ENCODE peak calls at places on chromosome 9, in six cellular contexts. One of them, this sample, is unnamed.

GRCh38 chr9:37626708-37627293 is 24.0 kb upstream of the FRMPD1 start:
- DNase-seq in sigmoid colon: no peak
- DNase-seq in gastrocnemius medialis: no peak
- DNase-seq in breast epithelium: no peak
- DNase-seq in IMR-90: no peak
- DNase-seq in ovary: no peak
- DNase-seq in this sample: no peak

GRCh38 chr9:107674937-107675277 is 185.3 kb upstream of the KLF4 start:
- DNase-seq in breast epithelium: no peak
- DNase-seq in gastrocnemius medialis: peak; percentile 54
- DNase-seq in IMR-90: no peak
- DNase-seq in ovary: no peak
- DNase-seq in sigmoid colon: peak; percentile 74
- DNase-seq in this sample: peak; percentile 37

GRCh38 chr9:109806506-109807115 is 26.6 kb downstream of the PALM2AKAP2 start:
- DNase-seq in sigmoid colon: no peak
- DNase-seq in breast epithelium: no peak
- DNase-seq in ovary: no peak
- DNase-seq in gastrocnemius medialis: peak; percentile 23
- DNase-seq in IMR-90: peak; percentile 66
- DNase-seq in this sample: peak; percentile 30

GRCh38 chr9:125634040-125634717 is 72.8 kb downstream of the MAPKAP1 start:
- DNase-seq in gastrocnemius medialis: no peak
- DNase-seq in IMR-90: peak; percentile 40
- DNase-seq in sigmoid colon: no peak
- DNase-seq in ovary: no peak
- DNase-seq in breast epithelium: no peak
- DNase-seq in this sample: no peak

GRCh38 chr9:27701664-27702063 is 128.4 kb upstream of the C9orf72 start:
- DNase-seq in gastrocnemius medialis: peak; percentile 28
- DNase-seq in ovary: no peak
- DNase-seq in IMR-90: no peak
- DNase-seq in breast epithelium: no peak
- DNase-seq in sigmoid colon: no peak
- DNase-seq in this sample: peak; percentile 45

GRCh38 chr9:16236882-16237281 is 633.6 kb downstream of the BNC2 start:
- DNase-seq in gastrocnemius medialis: no peak
- DNase-seq in breast epithelium: no peak
- DNase-seq in sigmoid colon: peak; percentile 41
- DNase-seq in IMR-90: peak; percentile 43
- DNase-seq in ovary: no peak
- DNase-seq in this sample: no peak

GRCh38 chr9:111853450-111853827 is 43.2 kb upstream of the UGCG start:
- DNase-seq in IMR-90: no peak
- DNase-seq in ovary: no peak
- DNase-seq in sigmoid colon: no peak
- DNase-seq in gastrocnemius medialis: no peak
- DNase-seq in breast epithelium: no peak
- DNase-seq in this sample: no peak

GRCh38 chr9:135551031-135551430 is 5.1 kb downstream of the OBP2A start:
- DNase-seq in IMR-90: no peak
- DNase-seq in breast epithelium: no peak
- DNase-seq in ovary: no peak
- DNase-seq in gastrocnemius medialis: no peak
- DNase-seq in sigmoid colon: no peak
- DNase-seq in this sample: no peak

GRCh38 chr9:114811969-114812636 is 6.3 kb upstream of the TNFSF15 start:
- DNase-seq in ovary: no peak
- DNase-seq in sigmoid colon: no peak
- DNase-seq in breast epithelium: no peak
- DNase-seq in IMR-90: no peak
- DNase-seq in gastrocnemius medialis: no peak
- DNase-seq in this sample: no peak

GRCh38 chr9:77290373-77290772 is 113.0 kb downstream of the VPS13A start:
- DNase-seq in breast epithelium: no peak
- DNase-seq in gastrocnemius medialis: no peak
- DNase-seq in ovary: no peak
- DNase-seq in IMR-90: no peak
- DNase-seq in sigmoid colon: no peak
- DNase-seq in this sample: no peak

DNA sequence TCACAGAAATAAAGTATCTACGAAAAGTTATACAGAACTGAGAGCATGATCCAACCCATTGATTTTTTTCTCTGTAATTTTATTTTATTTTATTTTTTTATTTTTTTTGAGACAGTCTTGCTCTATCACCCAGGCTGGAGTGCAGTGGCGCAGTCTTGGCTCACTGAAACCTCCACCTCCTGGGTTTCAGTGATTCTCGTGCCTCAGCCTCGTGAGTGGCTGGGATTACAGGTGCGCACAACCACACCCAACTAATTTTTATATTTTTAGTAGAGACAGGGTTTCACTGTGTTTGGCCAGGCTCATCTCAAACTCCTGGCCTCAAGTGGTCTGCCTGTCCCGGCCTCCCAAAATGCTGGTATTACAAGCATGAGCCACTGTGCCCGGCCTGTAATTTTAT is 107.3 kb downstream of the VPS13A start:
- DNase-seq in ovary: no peak
- DNase-seq in breast epithelium: no peak
- DNase-seq in IMR-90: no peak
- DNase-seq in sigmoid colon: no peak
- DNase-seq in gastrocnemius medialis: no peak
- DNase-seq in this sample: no peak
- TF ChIP-seq POLR2A in ovary: no peak
- TF ChIP-seq POLR2A in breast epithelium: no peak
- TF ChIP-seq POLR2A in IMR-90: no peak
- TF ChIP-seq POLR2A in sigmoid colon: no peak
- TF ChIP-seq POLR2A in gastrocnemius medialis: no peak
- TF ChIP-seq POLR2A in this sample: no peak

GRCh38 chr9:134215395-134215708 is 51.0 kb upstream of the RNU6ATAC start:
- DNase-seq in sigmoid colon: peak; percentile 69
- DNase-seq in breast epithelium: no peak
- DNase-seq in IMR-90: no peak
- DNase-seq in ovary: no peak
- DNase-seq in gastrocnemius medialis: no peak
- DNase-seq in this sample: no peak
- H3K27ac ChIP-seq in sigmoid colon: peak overlapping the region; percentile 15
- H3K27ac ChIP-seq in breast epithelium: peak overlapping the region; percentile 61
- H3K27ac ChIP-seq in IMR-90: peak overlapping the region; percentile 99
- H3K27ac ChIP-seq in ovary: no peak overlapping the region
- H3K27ac ChIP-seq in gastrocnemius medialis: peak overlapping the region; percentile 40
- H3K27ac ChIP-seq in this sample: peak overlapping the region; percentile 86

GRCh38 chr9:95048225-95049087 is 269.1 kb downstream of the FANCC start:
- DNase-seq in IMR-90: no peak
- DNase-seq in ovary: peak; percentile 63
- DNase-seq in sigmoid colon: no peak
- DNase-seq in gastrocnemius medialis: peak; percentile 62
- DNase-seq in breast epithelium: peak; percentile 61
- DNase-seq in this sample: peak; percentile 41
- TF ChIP-seq POLR2A in IMR-90: no peak
- TF ChIP-seq POLR2A in ovary: peak; percentile 30
- TF ChIP-seq POLR2A in sigmoid colon: no peak
- TF ChIP-seq POLR2A in gastrocnemius medialis: peak; percentile 73
- TF ChIP-seq POLR2A in breast epithelium: no peak
- TF ChIP-seq POLR2A in this sample: peak; percentile 77

GRCh38 chr9:98552306-98552705 is 156.4 kb downstream of the GABBR2 start:
- DNase-seq in sigmoid colon: no peak
- DNase-seq in breast epithelium: no peak
- DNase-seq in gastrocnemius medialis: no peak
- DNase-seq in IMR-90: peak; percentile 75
- DNase-seq in ovary: no peak
- DNase-seq in this sample: no peak
- H3K27ac ChIP-seq in sigmoid colon: no peak overlapping the region
- H3K27ac ChIP-seq in breast epithelium: no peak overlapping the region
- H3K27ac ChIP-seq in gastrocnemius medialis: no peak overlapping the region
- H3K27ac ChIP-seq in IMR-90: peak overlapping the region; percentile 57
- H3K27ac ChIP-seq in ovary: no peak overlapping the region
- H3K27ac ChIP-seq in this sample: no peak overlapping the region

GRCh38 chr9:123282343-123283047 is 14.1 kb upstream of the STRBP start:
- DNase-seq in ovary: no peak
- DNase-seq in sigmoid colon: peak; percentile 81
- DNase-seq in breast epithelium: no peak
- DNase-seq in IMR-90: no peak
- DNase-seq in gastrocnemius medialis: no peak
- DNase-seq in this sample: no peak

GRCh38 chr9:123283048-123283408 is 14.6 kb upstream of the STRBP start:
- DNase-seq in sigmoid colon: no peak
- DNase-seq in ovary: no peak
- DNase-seq in IMR-90: no peak
- DNase-seq in breast epithelium: no peak
- DNase-seq in gastrocnemius medialis: no peak
- DNase-seq in this sample: no peak

GRCh38 chr9:123281659-123282342 is 13.4 kb upstream of the STRBP start:
- DNase-seq in IMR-90: no peak
- DNase-seq in sigmoid colon: no peak
- DNase-seq in breast epithelium: no peak
- DNase-seq in gastrocnemius medialis: no peak
- DNase-seq in ovary: no peak
- DNase-seq in this sample: no peak

GRCh38 chr9:123284658-123285057 is 16.3 kb upstream of the STRBP start:
- DNase-seq in sigmoid colon: no peak
- DNase-seq in ovary: no peak
- DNase-seq in breast epithelium: no peak
- DNase-seq in gastrocnemius medialis: no peak
- DNase-seq in IMR-90: no peak
- DNase-seq in this sample: no peak

DNA sequence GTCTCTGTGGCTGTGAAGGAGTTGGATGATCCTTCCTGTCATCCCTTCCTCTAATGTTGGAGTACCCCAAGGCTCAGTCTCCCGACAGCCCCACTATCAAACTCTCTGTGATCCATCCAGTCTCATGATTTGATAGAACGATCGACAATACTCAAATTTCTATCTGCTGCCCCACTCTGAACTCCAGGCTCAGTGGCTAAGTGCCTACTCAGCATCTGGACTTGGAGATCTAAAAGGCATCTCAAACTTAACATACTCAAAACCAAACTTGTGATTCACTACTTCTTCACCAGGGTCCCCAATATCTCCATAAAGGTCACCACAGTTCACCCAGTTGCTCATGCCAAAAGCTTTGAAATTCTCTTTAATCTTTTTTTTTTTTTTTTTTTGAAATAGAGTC is 15.1 kb upstream of the STRBP start:
- DNase-seq in ovary: no peak
- DNase-seq in gastrocnemius medialis: no peak
- DNase-seq in sigmoid colon: no peak
- DNase-seq in breast epithelium: no peak
- DNase-seq in IMR-90: no peak
- DNase-seq in this sample: no peak
- TF ChIP-seq POLR2A in ovary: no peak
- TF ChIP-seq POLR2A in gastrocnemius medialis: no peak
- TF ChIP-seq POLR2A in sigmoid colon: no peak
- TF ChIP-seq POLR2A in breast epithelium: no peak
- TF ChIP-seq POLR2A in IMR-90: no peak
- TF ChIP-seq POLR2A in this sample: no peak

DNA sequence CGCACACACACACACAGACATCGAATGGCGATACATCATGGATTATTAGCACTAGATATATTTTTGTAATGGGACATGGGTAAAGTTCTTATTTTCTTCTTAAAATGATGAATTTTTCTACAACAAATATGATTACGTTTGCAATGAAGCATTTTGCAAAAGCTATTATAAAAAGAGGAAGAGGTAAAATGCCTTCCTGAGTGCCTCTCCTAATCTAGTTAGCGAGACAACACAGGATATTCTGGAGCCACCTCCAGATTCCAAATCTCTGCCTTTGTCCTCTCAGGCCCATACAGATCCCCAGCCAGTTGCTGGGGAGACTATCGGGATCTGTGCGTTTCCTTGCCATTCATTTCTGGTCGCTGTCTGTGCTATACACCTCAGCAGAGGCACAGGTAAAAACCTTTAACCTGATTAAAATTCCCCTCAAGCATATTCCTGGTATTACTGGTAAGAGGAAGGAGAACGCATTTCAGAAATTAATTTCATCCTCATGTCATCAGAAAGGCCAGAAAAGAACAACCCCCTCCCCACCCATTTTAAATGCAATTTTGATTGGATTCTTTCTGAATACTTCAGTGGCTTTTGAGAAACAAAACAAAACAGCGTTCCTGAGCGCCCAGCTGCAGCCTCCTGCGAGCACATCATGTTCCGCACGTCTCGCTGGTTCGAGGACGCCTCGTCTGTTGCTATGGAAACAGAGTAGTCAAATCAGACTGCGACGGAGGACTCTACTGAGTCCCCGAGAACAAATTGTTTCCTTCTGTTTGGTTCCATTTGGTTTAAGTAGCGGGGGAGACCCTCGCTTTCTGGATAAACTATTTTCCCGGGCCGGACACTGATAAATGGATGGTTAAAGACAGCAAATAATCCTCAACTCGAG is 69.3 kb downstream of the SLC28A3 start:
- DNase-seq in breast epithelium: no peak
- DNase-seq in sigmoid colon: peak; percentile 76
- DNase-seq in gastrocnemius medialis: peak; percentile 50
- DNase-seq in IMR-90: peak; percentile 69
- DNase-seq in ovary: peak; percentile 35
- DNase-seq in this sample: peak; percentile 26
- H3K27ac ChIP-seq in breast epithelium: no peak overlapping the region
- H3K27ac ChIP-seq in sigmoid colon: no peak overlapping the region
- H3K27ac ChIP-seq in gastrocnemius medialis: no peak overlapping the region
- H3K27ac ChIP-seq in IMR-90: no peak overlapping the region
- H3K27ac ChIP-seq in ovary: no peak overlapping the region
- H3K27ac ChIP-seq in this sample: peak overlapping the region; percentile 9

GRCh38 chr9:5629312-5630037 is 568 bp downstream of the RIC1 start:
- DNase-seq in IMR-90: no peak
- DNase-seq in ovary: no peak
- DNase-seq in sigmoid colon: peak; percentile 78
- DNase-seq in gastrocnemius medialis: peak; percentile 41
- DNase-seq in breast epithelium: peak; percentile 27
- DNase-seq in this sample: peak; percentile 34

GRCh38 chr9:5630038-5630507 is 1.2 kb downstream of the RIC1 start:
- DNase-seq in IMR-90: no peak
- DNase-seq in gastrocnemius medialis: no peak
- DNase-seq in sigmoid colon: no peak
- DNase-seq in ovary: no peak
- DNase-seq in breast epithelium: no peak
- DNase-seq in this sample: no peak

GRCh38 chr9:5626727-5627634 is 1.9 kb upstream of the RIC1 start:
- DNase-seq in IMR-90: peak; percentile 69
- DNase-seq in gastrocnemius medialis: peak; percentile 85
- DNase-seq in breast epithelium: peak; percentile 60
- DNase-seq in ovary: no peak
- DNase-seq in sigmoid colon: no peak
- DNase-seq in this sample: no peak

GRCh38 chr9:5628183-5628529 is 751 bp upstream of the RIC1 start:
- DNase-seq in IMR-90: no peak
- DNase-seq in sigmoid colon: no peak
- DNase-seq in breast epithelium: no peak
- DNase-seq in gastrocnemius medialis: no peak
- DNase-seq in ovary: no peak
- DNase-seq in this sample: no peak

GRCh38 chr9:5628530-5629311 is at the start of gene RIC1:
- DNase-seq in ovary: peak; percentile 90
- DNase-seq in gastrocnemius medialis: peak; percentile 92
- DNase-seq in IMR-90: peak; percentile 89
- DNase-seq in sigmoid colon: peak; percentile 97
- DNase-seq in breast epithelium: peak; percentile 89
- DNase-seq in this sample: peak; percentile 83
- TF ChIP-seq POLR2A in ovary: peak; percentile 90
- TF ChIP-seq POLR2A in gastrocnemius medialis: peak; percentile 99
- TF ChIP-seq POLR2A in IMR-90: peak; percentile 93
- TF ChIP-seq POLR2A in sigmoid colon: peak; percentile 78
- TF ChIP-seq POLR2A in breast epithelium: peak; percentile 49
- TF ChIP-seq POLR2A in this sample: peak; percentile 93

This sample was measured in tibial nerve.